ENCODE peak calls at places on chromosomes 16 and 17, in five cellular contexts. K, Q, Y, U and H are unnamed samples. For H3K4me1, the result is how much of the 10 kb centered on the place peaks cover.

GRCh38 chr16:53159781-53160436 is 105.1 kb downstream of the CHD9 start:
- DNase-seq in K (peak), Q (peak), Y (peak), U (peak), H (peak)

GRCh38 chr16:70251651-70252354 is at the start of gene EXOSC6:
- DNase-seq in K (peak), Q (peak), Y (peak), U (peak), H (peak)

GRCh38 chr16:57127037-57127763 is 34.8 kb downstream of the CPNE2 start:
- DNase-seq in K (no peak), Q (no peak), Y (no peak), U (no peak), H (no peak)

GRCh38 chr16:57113042-57113453 is 20.7 kb downstream of the CPNE2 start:
- DNase-seq in K (no peak), Q (no peak), Y (peak), U (no peak), H (no peak)

GRCh38 chr17:60508384-60508980 is 17.6 kb downstream of the APPBP2 start:
- DNase-seq in K (no peak), Q (no peak), Y (no peak), U (no peak), H (no peak)

GRCh38 chr17:73841431-73842060 is 197.3 kb upstream of the SDK2 start:
- DNase-seq in K (peak), Q (no peak), Y (no peak), U (peak), H (no peak)

GRCh38 chr16:77212736-77213541 is 13.7 kb downstream of the SYCE1L start:
- DNase-seq in K (no peak), Q (peak), Y (no peak), U (peak), H (peak)

GRCh38 chr16:2486645-2487516 is 12.0 kb downstream of the TBC1D24 start:
- DNase-seq in K (no peak), Q (no peak), Y (peak), U (no peak), H (no peak)

GRCh38 chr17:75338335-75338734 is 49.1 kb upstream of the SLC25A19 start:
- DNase-seq in K (no peak), Q (no peak), Y (peak), U (no peak), H (no peak)

GRCh38 chr17:1008008-1008761 is 11.3 kb downstream of the TIMM22 start:
- DNase-seq in K (no peak), Q (no peak), Y (no peak), U (no peak), H (no peak)

GRCh38 chr17:63282455-63282854 is 163.7 kb downstream of the CYB561 start:
- DNase-seq in K (no peak), Q (no peak), Y (no peak), U (no peak), H (no peak)

GRCh38 chr16:15648135-15648730 is 1.8 kb upstream of the NDE1 start:
- DNase-seq in K (no peak), Q (no peak), Y (no peak), U (no peak), H (peak)

GRCh38 chr17:73010414-73010813 is 82.1 kb downstream of the SLC39A11 start:
- DNase-seq in K (peak), Q (no peak), Y (no peak), U (no peak), H (no peak)

GRCh38 chr16:56424791-56425438 is 430 bp downstream of the AMFR start:
- DNase-seq in K (no peak), Q (peak), Y (no peak), U (no peak), H (no peak)

GRCh38 chr16:4917117-4917516 is 19.8 kb downstream of the PPL start:
- DNase-seq in K (no peak), Q (no peak), Y (peak), U (peak), H (no peak)

GRCh38 chr17:37135581-37135980 is 186.8 kb downstream of the AATF start:
- DNase-seq in K (no peak), Q (no peak), Y (no peak), U (no peak), H (no peak)

GRCh38 chr16:89344846-89345577 is 127.5 kb downstream of the ZNF778 start:
- DNase-seq in K (no peak), Q (no peak), Y (no peak), U (no peak), H (no peak)

GRCh38 chr16:54283735-54284318 is 2.8 kb downstream of the IRX3 start:
- DNase-seq in K (no peak), Q (no peak), Y (no peak), U (no peak), H (peak)

GRCh38 chr17:50117202-50118040 is 12.5 kb downstream of the SAMD14 start:
- DNase-seq in K (peak), Q (peak), Y (peak), U (peak), H (peak)

GRCh38 chr17:73973881-73974409 is 229.5 kb upstream of the RPL38 start:
- DNase-seq in K (no peak), Q (no peak), Y (no peak), U (no peak), H (no peak)

GRCh38 chr16:88754912-88755744 is 29.9 kb downstream of the PIEZO1 start:
- DNase-seq in K (no peak), Q (no peak), Y (peak), U (peak), H (peak)

GRCh38 chr16:85290626-85291301 is 178.5 kb upstream of the CIBAR2 start:
- DNase-seq in K (no peak), Q (no peak), Y (no peak), U (no peak), H (no peak)

GRCh38 chr16:21663889-21664647 is at the start of gene OTOA:
- DNase-seq in K (no peak), Q (no peak), Y (no peak), U (no peak), H (no peak)

GRCh38 chr17:332558-333322 is 19.9 kb downstream of the RPH3AL start:
- DNase-seq in K (no peak), Q (no peak), Y (peak), U (no peak), H (peak)

GRCh38 chr16:85167589-85168537 is 55.6 kb upstream of the CIBAR2 start:
- DNase-seq in K (peak), Q (no peak), Y (no peak), U (no peak), H (no peak)

GRCh38 chr16:9248162-9248561 is 156.7 kb downstream of the HAPSTR1 start:
- DNase-seq in K (no peak), Q (no peak), Y (no peak), U (no peak), H (no peak)

GRCh38 chr16:84660973-84661372 is 12.7 kb downstream of the KLHL36 start:
- DNase-seq in K (no peak), Q (no peak), Y (no peak), U (no peak), H (no peak)

GRCh38 chr16:13298676-13299075 is 397.3 kb downstream of the SHISA9 start:
- DNase-seq in K (no peak), Q (no peak), Y (no peak), U (no peak), H (no peak)

GRCh38 chr17:11853321-11854151 is 143.7 kb downstream of the ZNF18 start:
- DNase-seq in K (no peak), Q (no peak), Y (no peak), U (no peak), H (peak)

GRCh38 chr17:76381633-76382304 is 2.6 kb upstream of the SPHK1 start:
- DNase-seq in K (no peak), Q (no peak), Y (peak), U (no peak), H (no peak)

GRCh38 chr17:7912927-7913524 is 3.1 kb downstream of the RNF227 start:
- DNase-seq in K (peak), Q (peak), Y (peak), U (peak), H (peak)

GRCh38 chr16:20023190-20023589 is 50.5 kb downstream of the GPR139 start:
- DNase-seq in K (peak), Q (peak), Y (peak), U (peak), H (peak)

GRCh38 chr16:79042141-79042540 is 558.4 kb downstream of the MAF start:
- DNase-seq in K (no peak), Q (no peak), Y (no peak), U (no peak), H (no peak)

GRCh38 chr16:17475104-17475503 is 4.3 kb upstream of the XYLT1 start:
- DNase-seq in K (no peak), Q (no peak), Y (no peak), U (no peak), H (no peak)

DNA sequence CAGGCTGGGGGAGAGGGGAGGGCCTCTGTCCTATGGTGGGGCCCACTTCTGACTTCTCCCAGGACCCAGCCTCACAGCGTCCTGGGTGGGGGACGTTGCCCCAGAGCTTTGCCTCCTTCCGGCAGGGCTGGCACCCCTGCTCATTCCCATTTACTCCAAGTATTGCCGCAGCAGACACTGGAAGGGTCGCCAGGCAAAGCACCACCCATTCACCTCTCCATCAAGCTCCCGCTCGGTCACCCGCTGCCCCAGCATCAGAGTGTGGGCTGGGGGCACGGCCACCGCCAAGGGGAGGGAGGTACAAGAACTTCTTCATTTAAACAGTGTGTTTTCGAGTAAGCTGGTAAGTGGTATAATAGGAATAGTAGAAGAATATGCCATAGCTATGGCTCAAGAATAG is 52.8 kb upstream of the GNG13 start:
- DNase-seq in K (no peak), Q (no peak), Y (no peak), U (no peak), H (no peak)
- H2AFZ ChIP-seq in K (no peak), Q (no peak), Y (no peak), U (no peak), H (no peak)

GRCh38 chr17:77441130-77441920 is 300.6 kb downstream of the SEC14L1 start:
- DNase-seq in K (no peak), Q (no peak), Y (no peak), U (no peak), H (no peak)

GRCh38 chr17:77443743-77444260 is 303.0 kb downstream of the SEC14L1 start:
- DNase-seq in K (no peak), Q (no peak), Y (no peak), U (no peak), H (no peak)

GRCh38 chr17:77444653-77445029 is 303.9 kb downstream of the SEC14L1 start:
- DNase-seq in K (no peak), Q (peak), Y (peak), U (no peak), H (no peak)

GRCh38 chr17:77445030-77445907 is 304.5 kb downstream of the SEC14L1 start:
- DNase-seq in K (no peak), Q (no peak), Y (peak), U (no peak), H (no peak)

GRCh38 chr17:77442976-77443742 is 302.4 kb downstream of the SEC14L1 start:
- DNase-seq in K (no peak), Q (no peak), Y (no peak), U (no peak), H (no peak)
- H3K4me1 ChIP-seq in K (under half), Q (half or more), Y (under half), U (under half), H (under half)

GRCh38 chr17:52938623-52939230 is 780.2 kb upstream of the CA10 start:
- DNase-seq in K (no peak), Q (no peak), Y (no peak), U (no peak), H (no peak)
- H2AFZ ChIP-seq in K (no peak), Q (no peak), Y (no peak), U (no peak), H (no peak)

DNA sequence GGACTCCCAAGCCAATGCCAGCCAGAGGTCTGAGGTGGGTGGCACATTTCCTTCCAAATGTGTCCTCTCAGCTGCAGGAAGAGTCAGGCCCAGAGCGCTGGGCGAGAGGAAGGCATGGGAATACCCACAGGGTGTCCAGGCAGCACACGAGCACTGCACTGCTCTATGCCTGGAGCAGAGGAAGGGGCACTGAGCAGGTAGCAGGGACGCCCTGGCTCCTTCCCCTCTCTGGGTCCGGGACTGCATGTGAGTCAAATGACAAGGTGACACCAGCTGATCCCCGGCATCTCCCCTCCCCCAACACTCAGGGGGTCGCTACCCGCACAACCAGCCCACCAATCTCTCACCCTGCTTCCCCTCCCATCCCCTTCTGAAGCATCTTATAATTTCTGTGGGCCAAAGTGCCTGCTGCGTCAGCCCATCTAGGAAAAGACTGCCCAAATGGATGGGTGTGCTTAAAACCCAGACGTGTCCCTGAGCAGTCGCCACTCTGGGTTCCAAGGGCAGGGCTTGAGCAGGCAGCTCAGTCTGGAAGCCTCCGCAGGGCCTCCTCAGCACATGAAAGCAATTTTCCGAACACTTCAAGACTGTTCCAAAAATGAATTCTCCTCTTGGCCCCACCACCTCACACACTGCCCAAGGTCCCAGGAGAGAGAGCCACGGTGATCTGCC is 12.0 kb upstream of the BCAR1 start:
- DNase-seq in K (no peak), Q (no peak), Y (no peak), U (no peak), H (no peak)
- H3K4me1 ChIP-seq in K (half or more), Q (half or more), Y (half or more), U (under half), H (half or more)

GRCh38 chr17:70476368-70476767 is 307.0 kb downstream of the KCNJ2 start:
- DNase-seq in K (no peak), Q (no peak), Y (no peak), U (no peak), H (no peak)
- H2AFZ ChIP-seq in K (no peak), Q (no peak), Y (no peak), U (no peak), H (no peak)

GRCh38 chr17:40452921-40453378 is 9.7 kb downstream of the IGFBP4 start:
- DNase-seq in K (no peak), Q (no peak), Y (peak), U (peak), H (peak)
- H3K4me1 ChIP-seq in K (under half), Q (under half), Y (half or more), U (under half), H (under half)